ENCODE peak calls at places on chromosome 1, in six cellular contexts. G, T, U, F, M and O are unnamed samples.

GRCh38 chr1:183019860-183020259 is 3.4 kb upstream of the LAMC1 start:
- DNase-seq in G (no peak), T (no peak), U (no peak), F (no peak), M (peak), O (no peak)

GRCh38 chr1:152160553-152160952 is 1.5 kb upstream of the RPTN start:
- DNase-seq in G (no peak), T (no peak), U (no peak), F (no peak), M (no peak), O (no peak)

GRCh38 chr1:9861371-9861770 is 37.6 kb upstream of the CLSTN1 start:
- DNase-seq in G (no peak), T (no peak), U (no peak), F (no peak), M (no peak), O (no peak)

GRCh38 chr1:212951058-212951923 is 950 bp downstream of the VASH2 start:
- DNase-seq in G (no peak), T (peak), U (no peak), F (no peak), M (no peak), O (no peak)

GRCh38 chr1:15231714-15232201 is 15.3 kb upstream of the FHAD1 start:
- DNase-seq in G (no peak), T (no peak), U (no peak), F (no peak), M (no peak), O (no peak)

GRCh38 chr1:92201973-92202372 is 15.7 kb upstream of the C1orf146 start:
- DNase-seq in G (no peak), T (no peak), U (no peak), F (no peak), M (no peak), O (no peak)

GRCh38 chr1:156115514-156116374 is 1.2 kb downstream of the LMNA start:
- DNase-seq in G (peak), T (peak), U (no peak), F (peak), M (peak), O (no peak)

GRCh38 chr1:27868556-27868931 is 3.8 kb upstream of the THEMIS2 start:
- DNase-seq in G (no peak), T (no peak), U (no peak), F (no peak), M (no peak), O (no peak)

GRCh38 chr1:201536542-201536941 is 2.4 kb upstream of the NAV1 start:
- DNase-seq in G (no peak), T (no peak), U (no peak), F (peak), M (peak), O (peak)

GRCh38 chr1:7684132-7684531 is 87.0 kb upstream of the VAMP3 start:
- DNase-seq in G (no peak), T (no peak), U (no peak), F (no peak), M (no peak), O (no peak)

GRCh38 chr1:153122831-153123421 is 9.6 kb upstream of the SPRR2F start:
- DNase-seq in G (no peak), T (peak), U (no peak), F (peak), M (no peak), O (no peak)

GRCh38 chr1:23282967-23283366 is 61.1 kb downstream of the HNRNPR start:
- DNase-seq in G (no peak), T (no peak), U (peak), F (no peak), M (peak), O (peak)

GRCh38 chr1:7229186-7229585 is 443.9 kb downstream of the CAMTA1 start:
- DNase-seq in G (no peak), T (no peak), U (no peak), F (no peak), M (no peak), O (no peak)

GRCh38 chr1:112938188-112938587 is 17.8 kb downstream of the SLC16A1 start:
- DNase-seq in G (no peak), T (no peak), U (no peak), F (no peak), M (peak), O (no peak)

GRCh38 chr1:206732508-206732907 is 38.1 kb upstream of the IL19 start:
- DNase-seq in G (no peak), T (no peak), U (no peak), F (no peak), M (no peak), O (no peak)

GRCh38 chr1:50505427-50505826 is 82.2 kb upstream of the DMRTA2 start:
- DNase-seq in G (no peak), T (no peak), U (no peak), F (no peak), M (no peak), O (no peak)

GRCh38 chr1:246332078-246332477 is 175.0 kb downstream of the SMYD3 start:
- DNase-seq in G (no peak), T (no peak), U (no peak), F (no peak), M (no peak), O (no peak)

GRCh38 chr1:212479188-212479587 is 46.5 kb downstream of the NENF start:
- DNase-seq in G (no peak), T (no peak), U (no peak), F (no peak), M (no peak), O (no peak)

GRCh38 chr1:26477446-26478152 is 5.4 kb downstream of the HMGN2 start:
- DNase-seq in G (no peak), T (no peak), U (no peak), F (no peak), M (peak), O (no peak)

GRCh38 chr1:26478988-26479387 is 6.7 kb downstream of the HMGN2 start:
- DNase-seq in G (no peak), T (no peak), U (no peak), F (no peak), M (no peak), O (no peak)

GRCh38 chr1:26476958-26477357 is 4.7 kb downstream of the HMGN2 start:
- DNase-seq in G (no peak), T (no peak), U (no peak), F (no peak), M (no peak), O (no peak)

GRCh38 chr1:26475989-26476388 is 3.7 kb downstream of the HMGN2 start:
- DNase-seq in G (no peak), T (no peak), U (no peak), F (no peak), M (no peak), O (no peak)

GRCh38 chr1:26478159-26478558 is 5.9 kb downstream of the HMGN2 start:
- DNase-seq in G (no peak), T (no peak), U (no peak), F (no peak), M (no peak), O (no peak)
- TF ChIP-seq CTCF in G (no peak), T (no peak), U (no peak), F (no peak), M (no peak), O (no peak)

GRCh38 chr1:84605157-84605556 is 30.9 kb upstream of the CTBS start:
- DNase-seq in G (no peak), T (no peak), U (no peak), F (no peak), M (no peak), O (no peak)

GRCh38 chr1:84603223-84603622 is 29.0 kb upstream of the CTBS start:
- DNase-seq in G (no peak), T (no peak), U (no peak), F (no peak), M (peak), O (no peak)

GRCh38 chr1:84606977-84607376 is 32.7 kb upstream of the CTBS start:
- DNase-seq in G (no peak), T (no peak), U (no peak), F (no peak), M (no peak), O (no peak)

GRCh38 chr1:84600796-84601195 is 26.6 kb upstream of the CTBS start:
- DNase-seq in G (no peak), T (no peak), U (no peak), F (no peak), M (no peak), O (no peak)

DNA sequence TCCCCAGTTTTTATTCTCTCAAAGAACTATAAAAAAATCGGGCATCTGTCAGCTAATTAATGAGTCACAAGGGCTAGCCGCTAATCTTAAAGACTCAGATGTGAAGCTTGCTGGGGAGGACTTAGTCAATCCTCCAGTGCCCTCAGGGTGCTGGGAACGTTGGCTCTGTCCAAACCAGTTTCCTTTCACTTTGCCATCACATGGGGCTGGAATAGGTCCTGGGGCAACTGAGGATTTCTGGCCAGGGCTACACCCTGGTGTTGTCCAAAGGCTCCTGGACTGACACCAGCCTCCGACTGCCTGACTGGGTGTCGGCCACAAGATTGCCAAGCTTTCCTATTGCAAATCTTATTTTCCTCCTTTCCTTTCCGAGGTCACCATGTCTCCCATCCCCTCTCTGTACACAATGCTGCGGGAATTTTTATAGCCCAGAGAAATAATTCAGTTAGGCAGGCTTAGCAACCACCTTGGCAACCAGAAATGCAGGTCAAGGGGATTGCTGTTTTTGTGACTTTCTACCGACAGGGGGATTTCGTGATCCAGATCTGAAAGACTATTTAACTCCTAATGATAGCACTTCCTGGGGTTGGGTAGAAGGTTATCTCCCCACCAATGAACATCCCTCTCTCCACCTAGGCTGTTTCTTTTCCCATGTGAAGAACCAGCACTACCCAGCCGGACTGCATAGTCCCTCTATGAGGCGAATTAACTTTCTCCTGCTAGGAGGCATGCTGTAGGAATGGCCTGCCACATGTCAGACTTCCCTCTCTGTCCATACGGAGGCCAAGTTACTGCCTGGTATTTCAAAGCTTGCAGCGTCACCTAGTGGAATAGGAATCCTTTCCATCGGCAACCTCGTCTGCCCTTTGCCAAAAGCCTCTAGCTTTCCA is 29.9 kb upstream of the CTBS start:
- DNase-seq in G (peak), T (no peak), U (peak), F (no peak), M (peak), O (peak)
- TF ChIP-seq CTCF in G (peak), T (peak), U (peak), F (peak), M (peak), O (peak)

DNA sequence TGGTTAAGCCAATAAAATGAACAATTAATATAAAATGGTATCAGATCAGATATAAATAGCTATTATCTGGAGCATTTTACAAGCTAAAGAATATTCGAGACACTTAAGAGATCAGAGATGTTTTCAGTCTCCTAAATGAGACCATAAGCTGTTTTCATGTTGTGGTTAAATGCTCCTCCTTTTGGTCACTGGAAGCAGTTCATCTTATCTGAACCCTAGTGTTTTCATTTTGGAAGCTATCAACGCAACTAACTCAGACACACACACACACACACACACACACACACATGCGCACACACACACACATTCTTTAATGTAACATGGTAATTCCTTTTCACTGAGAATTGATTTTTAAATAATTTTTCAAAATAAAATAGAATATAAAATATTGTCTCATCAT is 10.0 kb upstream of the LRRC8C start:
- DNase-seq in G (no peak), T (no peak), U (no peak), F (no peak), M (peak), O (no peak)
- TF ChIP-seq CTCF in G (peak), T (peak), U (peak), F (no peak), M (peak), O (peak)

GRCh38 chr1:956636-957035 is 2.4 kb downstream of the NOC2L start:
- DNase-seq in G (no peak), T (no peak), U (no peak), F (no peak), M (no peak), O (no peak)

GRCh38 chr1:961132-961652 is 808 bp downstream of the KLHL17 start:
- DNase-seq in G (peak), T (no peak), U (no peak), F (no peak), M (no peak), O (no peak)

GRCh38 chr1:960371-961131 is at the start of gene KLHL17:
- DNase-seq in G (peak), T (peak), U (no peak), F (peak), M (peak), O (no peak)

GRCh38 chr1:959730-960039 is 629 bp upstream of the NOC2L start:
- DNase-seq in G (no peak), T (no peak), U (no peak), F (no peak), M (no peak), O (no peak)

DNA sequence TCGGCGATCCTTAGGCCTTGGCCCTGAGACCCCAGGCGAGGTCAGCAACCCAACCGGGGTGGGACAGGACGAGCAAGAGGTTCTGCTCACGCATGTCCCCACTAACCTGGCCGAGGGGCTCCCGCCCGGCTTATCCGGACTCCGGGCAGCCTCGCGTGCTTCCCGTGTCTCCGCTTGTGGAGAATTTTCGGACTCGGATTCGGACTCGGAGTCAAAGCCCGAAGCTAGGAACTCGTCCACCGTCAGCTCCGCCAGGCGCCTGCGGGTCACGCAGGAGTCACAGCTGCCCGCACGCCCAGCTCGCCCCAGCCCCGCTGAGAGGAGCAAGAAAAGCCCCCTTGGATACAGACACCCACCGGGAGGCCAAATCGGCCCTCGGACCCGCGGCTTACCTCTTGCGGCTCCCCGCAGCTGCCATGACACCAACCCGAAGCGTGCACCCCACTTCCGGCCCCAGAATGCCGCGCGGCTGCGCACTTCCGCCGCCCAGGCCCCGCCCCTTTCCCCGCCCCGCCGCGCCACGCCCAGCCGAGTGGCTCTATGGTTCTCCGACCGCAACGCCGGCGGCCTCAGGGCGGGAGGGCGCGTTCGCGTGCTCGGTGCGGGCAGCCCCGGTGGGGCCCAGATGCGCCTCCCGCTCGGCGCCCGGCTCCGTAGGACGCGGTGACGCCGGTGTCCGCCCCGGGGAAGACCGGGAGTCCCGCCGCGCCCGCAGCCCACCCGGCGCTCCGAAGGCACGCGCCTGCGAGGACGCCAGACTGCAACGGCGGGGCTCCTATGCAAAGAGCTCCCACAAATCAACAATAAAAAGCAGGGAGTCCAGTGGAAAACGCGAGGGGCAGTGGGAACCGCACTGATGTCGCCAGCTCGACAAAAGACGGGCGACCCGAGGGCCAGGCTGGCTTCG is at the start of gene NOC2L:
- DNase-seq in G (peak), T (peak), U (no peak), F (peak), M (peak), O (no peak)
- TF ChIP-seq CTCF in G (no peak), T (no peak), U (no peak), F (no peak), M (no peak), O (no peak)

DNA sequence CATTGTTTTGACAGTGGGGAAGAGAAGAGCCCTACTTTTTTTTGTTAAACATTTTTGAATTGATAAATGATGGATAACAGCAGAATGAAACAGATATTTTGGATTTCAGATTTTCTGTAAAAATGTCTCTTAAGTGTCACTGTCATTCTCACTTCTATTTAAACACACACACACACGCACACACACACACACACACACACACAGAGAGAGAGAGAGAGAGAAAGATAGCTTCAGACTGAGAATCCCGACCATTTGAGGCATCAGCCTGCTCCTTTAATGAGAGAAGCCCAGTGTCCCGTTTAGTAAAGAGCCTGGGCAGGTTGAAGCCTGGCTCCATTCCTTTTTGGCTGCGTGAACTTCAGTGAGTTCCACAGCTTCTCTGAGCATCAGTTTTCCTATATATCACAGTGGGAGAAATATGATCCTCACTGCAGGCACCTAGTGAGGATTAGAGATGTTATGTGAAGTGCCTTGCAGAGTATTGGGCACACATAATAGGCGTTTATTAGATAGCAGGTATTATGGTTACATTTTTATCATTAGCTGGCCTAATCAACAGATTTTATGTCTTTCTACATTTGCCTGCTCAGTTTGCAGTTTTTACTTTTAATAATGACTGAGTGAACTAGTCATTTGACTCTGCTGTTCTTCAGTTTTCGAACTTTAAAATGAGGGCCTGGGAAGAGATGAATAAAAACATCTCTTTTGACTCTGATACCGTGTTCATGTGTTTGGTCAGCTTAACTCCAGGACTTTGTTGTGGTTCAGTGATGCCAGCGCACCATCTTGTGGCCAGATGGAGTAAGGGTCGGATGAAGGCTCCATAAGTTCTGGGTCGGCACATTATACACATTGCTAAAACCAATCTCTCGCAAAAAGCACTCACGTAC is 78.8 kb upstream of the GPR88 start:
- DNase-seq in G (peak), T (peak), U (peak), F (peak), M (peak), O (peak)
- TF ChIP-seq CTCF in G (peak), T (peak), U (peak), F (peak), M (peak), O (peak)

GRCh38 chr1:172732427-172732826 is 73.5 kb downstream of the FASLG start:
- DNase-seq in G (no peak), T (no peak), U (no peak), F (no peak), M (no peak), O (no peak)

GRCh38 chr1:172727275-172727674 is 68.4 kb downstream of the FASLG start:
- DNase-seq in G (no peak), T (no peak), U (no peak), F (no peak), M (no peak), O (no peak)

GRCh38 chr1:172724746-172725613 is 66.1 kb downstream of the FASLG start:
- DNase-seq in G (no peak), T (no peak), U (no peak), F (no peak), M (no peak), O (no peak)

GRCh38 chr1:172726740-172727139 is 67.8 kb downstream of the FASLG start:
- DNase-seq in G (no peak), T (no peak), U (no peak), F (no peak), M (no peak), O (no peak)

DNA sequence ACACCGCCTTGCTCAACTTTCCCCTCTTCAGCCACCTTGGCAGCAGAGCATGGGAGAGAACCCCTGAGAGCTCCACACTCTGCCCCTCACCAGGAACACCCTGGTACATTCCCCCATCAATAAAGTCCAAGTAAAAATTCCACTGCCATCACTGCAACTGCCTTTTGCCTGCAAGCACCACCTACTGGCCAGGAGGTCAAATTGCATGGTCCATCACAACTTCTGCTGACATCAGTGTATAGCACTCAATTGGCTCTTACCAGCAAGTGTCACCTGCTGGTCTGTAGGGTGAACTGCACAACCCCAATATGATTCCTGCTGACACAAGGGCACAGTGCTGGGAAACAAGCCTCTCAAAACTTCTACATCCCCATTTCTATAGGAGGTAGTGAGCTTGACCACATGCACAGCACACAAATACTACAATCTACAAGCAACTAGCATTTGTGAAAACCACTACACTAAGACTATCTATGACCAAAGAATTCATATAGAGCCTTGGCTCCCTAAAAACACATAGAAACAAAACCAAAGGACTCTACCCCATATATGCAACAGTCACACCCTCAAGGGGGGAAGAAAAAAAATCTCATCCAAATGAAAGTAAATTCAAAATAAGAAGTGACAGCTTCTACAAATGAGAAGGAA is 69.2 kb downstream of the FASLG start:
- DNase-seq in G (peak), T (no peak), U (no peak), F (no peak), M (peak), O (no peak)
- TF ChIP-seq CTCF in G (peak), T (peak), U (peak), F (peak), M (peak), O (peak)